ENCODE peak calls at places on chromosomes 7 and 10, in ten cellular contexts. U, S, Y, A, H, G, M, O, Q and I are unnamed samples.

GRCh38 chr7:132321387-132321786 is 254.9 kb downstream of the PLXNA4 start:
- DNase-seq in M (peak; percentile 24), Y (no peak), A (no peak), S (no peak), H (peak; percentile 49), G (no peak), O (no peak), U (no peak), Q (no peak), I (peak; percentile 27)

GRCh38 chr10:100618091-100618615 is 82.4 kb downstream of the HIF1AN start:
- DNase-seq in M (no peak), Y (no peak), O (no peak), G (no peak), H (no peak), U (no peak), A (no peak), S (no peak), Q (no peak), I (no peak)

GRCh38 chr7:219581-220150 is 27.3 kb downstream of the FAM20C start:
- DNase-seq in S (no peak), M (no peak), O (no peak), U (no peak), G (no peak), Y (no peak), H (no peak), A (no peak), Q (peak; percentile 68), I (no peak)

GRCh38 chr10:79463578-79464496 is 18.4 kb upstream of the ZCCHC24 start:
- DNase-seq in U (no peak), S (no peak), Y (no peak), A (no peak), M (peak; percentile 79), O (peak; percentile 86), Q (no peak), H (no peak), G (no peak), I (no peak)

GRCh38 chr7:434891-435486 is 84.7 kb downstream of the PDGFA start:
- DNase-seq in A (no peak), H (no peak), O (no peak), S (no peak), Q (no peak), G (no peak), M (no peak), Y (no peak), U (no peak), I (no peak)

GRCh38 chr7:101363196-101363733 is 590 bp downstream of the COL26A1 start:
- DNase-seq in A (no peak), Q (no peak), O (no peak), M (no peak), S (no peak), G (no peak), U (no peak), H (no peak), Y (no peak), I (no peak)

GRCh38 chr7:91632948-91633519 is 247.5 kb downstream of the MTERF1 start:
- DNase-seq in U (no peak), A (no peak), O (no peak), Y (no peak), M (no peak), S (no peak), G (no peak), H (no peak), Q (no peak), I (no peak)

GRCh38 chr7:93620057-93620456 is 45.5 kb upstream of the CALCR start:
- DNase-seq in H (no peak), U (no peak), G (no peak), S (no peak), M (no peak), Q (no peak), O (no peak), Y (no peak), A (no peak), I (no peak)

GRCh38 chr10:89332718-89333281 is 5.0 kb downstream of the IFIT3 start:
- DNase-seq in O (no peak), Y (no peak), G (no peak), U (no peak), M (no peak), Q (no peak), S (no peak), H (no peak), A (peak; percentile 30), I (peak; percentile 52)

GRCh38 chr7:96304573-96304972 is 17.3 kb downstream of the SLC25A13 start:
- DNase-seq in Y (no peak), G (peak; percentile 61), H (no peak), A (no peak), U (no peak), S (no peak), Q (no peak), M (no peak), O (no peak), I (no peak)

GRCh38 chr10:79274279-79275104 is 72.8 kb upstream of the PPIF start:
- DNase-seq in M (peak; percentile 46), H (no peak), U (no peak), Q (peak; percentile 84), G (no peak), A (no peak), S (no peak), O (peak; percentile 98), Y (no peak), I (no peak)

GRCh38 chr10:119634219-119634544 is 17.0 kb upstream of the BAG3 start:
- DNase-seq in A (no peak), U (no peak), Y (no peak), G (no peak), Q (no peak), M (peak; percentile 62), S (no peak), O (no peak), H (no peak), I (no peak)

GRCh38 chr7:30240401-30240800 is 44.0 kb upstream of the ZNRF2 start:
- DNase-seq in M (peak; percentile 57), O (no peak), Q (no peak), S (no peak), U (no peak), Y (no peak), G (no peak), A (peak; percentile 34), H (peak; percentile 67), I (peak; percentile 43)

GRCh38 chr7:36057375-36057774 is 95.7 kb upstream of the EEPD1 start:
- DNase-seq in A (peak; percentile 30), H (no peak), U (no peak), G (no peak), S (no peak), M (no peak), O (no peak), Y (no peak), Q (no peak), I (no peak)

GRCh38 chr7:298739-299138 is 8.8 kb downstream of the FOXL3 start:
- DNase-seq in S (no peak), A (no peak), G (no peak), O (peak; percentile 23), H (no peak), Q (no peak), U (no peak), Y (no peak), M (no peak), I (no peak)

GRCh38 chr7:42692609-42693008 is 219.3 kb downstream of the C7orf25 start:
- DNase-seq in M (peak; percentile 50), H (no peak), Y (peak; percentile 50), U (no peak), O (no peak), G (no peak), S (no peak), A (no peak), Q (no peak), I (no peak)

GRCh38 chr10:96764345-96764744 is 44.0 kb upstream of the PIK3AP1 start:
- DNase-seq in H (peak; percentile 94), G (no peak), M (no peak), S (no peak), Y (no peak), A (peak; percentile 53), O (no peak), U (no peak), Q (no peak), I (peak; percentile 75)

GRCh38 chr10:69629897-69630650 is at the start of gene FAM241B:
- DNase-seq in Q (peak; percentile 85), Y (no peak), S (peak; percentile 42), H (no peak), O (peak; percentile 79), U (peak; percentile 69), A (peak; percentile 28), M (peak; percentile 37), G (peak; percentile 58), I (no peak)

GRCh38 chr10:625335-625699 is 64.2 kb downstream of the DIP2C start:
- DNase-seq in A (no peak), H (no peak), G (no peak), Y (no peak), Q (peak; percentile 41), M (no peak), S (no peak), U (no peak), O (peak; percentile 80), I (no peak)